ENCODE peak calls at places on chromosomes 11 and 22, in five cellular contexts. One of them, this sample, is unnamed.

GRCh38 chr22:30326704-30327362 is at the start of gene TBC1D10A:
- DNase-seq in H9: peak
- DNase-seq in amniotic epithelial cell: peak
- DNase-seq in cardiac muscle cell: peak
- DNase-seq in pancreas: peak
- DNase-seq in this sample: peak

GRCh38 chr11:122215244-122215992 is 99.4 kb upstream of the BLID start:
- DNase-seq in H9: peak
- DNase-seq in amniotic epithelial cell: peak
- DNase-seq in cardiac muscle cell: peak
- DNase-seq in pancreas: peak
- DNase-seq in this sample: peak

GRCh38 chr22:33302049-33302545 is 243.9 kb upstream of the SYN3 start:
- DNase-seq in H9: peak
- DNase-seq in amniotic epithelial cell: peak
- DNase-seq in cardiac muscle cell: peak
- DNase-seq in pancreas: peak
- DNase-seq in this sample: peak

GRCh38 chr11:69637601-69637955 is 3.4 kb upstream of the CCND1 start:
- DNase-seq in H9: peak
- DNase-seq in amniotic epithelial cell: no peak
- DNase-seq in cardiac muscle cell: no peak
- DNase-seq in pancreas: no peak
- DNase-seq in this sample: no peak

GRCh38 chr11:70319694-70320093 is 49.2 kb downstream of the PPFIA1 start:
- DNase-seq in H9: no peak
- DNase-seq in amniotic epithelial cell: peak
- DNase-seq in cardiac muscle cell: peak
- DNase-seq in pancreas: no peak
- DNase-seq in this sample: peak

GRCh38 chr11:57239348-57239747 is 2.3 kb upstream of the APLNR start:
- DNase-seq in H9: no peak
- DNase-seq in amniotic epithelial cell: no peak
- DNase-seq in cardiac muscle cell: no peak
- DNase-seq in pancreas: no peak
- DNase-seq in this sample: no peak

GRCh38 chr11:120316880-120317688 is 8.0 kb upstream of the TLCD5 start:
- DNase-seq in H9: peak
- DNase-seq in amniotic epithelial cell: no peak
- DNase-seq in cardiac muscle cell: peak
- DNase-seq in pancreas: peak
- DNase-seq in this sample: peak

GRCh38 chr11:33642461-33643166 is 58.0 kb downstream of the C11orf91 start:
- DNase-seq in H9: no peak
- DNase-seq in amniotic epithelial cell: no peak
- DNase-seq in cardiac muscle cell: no peak
- DNase-seq in pancreas: no peak
- DNase-seq in this sample: peak

GRCh38 chr22:48837341-48837935 is 990.2 kb downstream of the BRD1 start:
- DNase-seq in H9: no peak
- DNase-seq in amniotic epithelial cell: no peak
- DNase-seq in cardiac muscle cell: no peak
- DNase-seq in pancreas: no peak
- DNase-seq in this sample: no peak

GRCh38 chr11:123740787-123741158 is 687 bp downstream of the ZNF202 start:
- DNase-seq in H9: no peak
- DNase-seq in amniotic epithelial cell: no peak
- DNase-seq in cardiac muscle cell: peak
- DNase-seq in pancreas: no peak
- DNase-seq in this sample: no peak

GRCh38 chr11:73547706-73548105 is 50.2 kb downstream of the FAM168A start:
- DNase-seq in H9: no peak
- DNase-seq in amniotic epithelial cell: no peak
- DNase-seq in cardiac muscle cell: no peak
- DNase-seq in pancreas: no peak
- DNase-seq in this sample: no peak

GRCh38 chr11:12434255-12434654 is 56.9 kb downstream of the PARVA start:
- DNase-seq in H9: no peak
- DNase-seq in amniotic epithelial cell: peak
- DNase-seq in cardiac muscle cell: no peak
- DNase-seq in pancreas: no peak
- DNase-seq in this sample: no peak